ENCODE peak calls at places on chromosomes 7 and 10, in five cellular contexts. One of them, this sample, is unnamed.

GRCh38 chr7:142243823-142244222 is 14.0 kb downstream of the PRSS58 start:
- DNase-seq in dorsolateral prefrontal cortex: no peak
- DNase-seq in tibial nerve: no peak
- DNase-seq in stomach: no peak
- DNase-seq in mesothelial cell of epicardium: no peak
- DNase-seq in this sample: no peak

GRCh38 chr10:31972519-31973041 is 43.9 kb upstream of the ARHGAP12 start:
- DNase-seq in dorsolateral prefrontal cortex: no peak
- DNase-seq in tibial nerve: no peak
- DNase-seq in stomach: no peak
- DNase-seq in mesothelial cell of epicardium: no peak
- DNase-seq in this sample: no peak

GRCh38 chr10:107701947-107702346 is 537.4 kb upstream of the SORCS1 start:
- DNase-seq in dorsolateral prefrontal cortex: no peak
- DNase-seq in tibial nerve: no peak
- DNase-seq in stomach: no peak
- DNase-seq in mesothelial cell of epicardium: no peak
- DNase-seq in this sample: no peak

GRCh38 chr10:33216661-33217427 is 117.6 kb downstream of the NRP1 start:
- DNase-seq in dorsolateral prefrontal cortex: no peak
- DNase-seq in tibial nerve: no peak
- DNase-seq in stomach: no peak
- DNase-seq in mesothelial cell of epicardium: no peak
- DNase-seq in this sample: no peak

GRCh38 chr10:49567810-49568209 is 28.9 kb upstream of the ERCC6 start:
- DNase-seq in dorsolateral prefrontal cortex: no peak
- DNase-seq in tibial nerve: no peak
- DNase-seq in stomach: no peak
- DNase-seq in mesothelial cell of epicardium: no peak
- DNase-seq in this sample: no peak

GRCh38 chr10:76177945-76178344 is 746.5 kb downstream of the LRMDA start:
- DNase-seq in dorsolateral prefrontal cortex: no peak
- DNase-seq in tibial nerve: no peak
- DNase-seq in stomach: no peak
- DNase-seq in mesothelial cell of epicardium: no peak
- DNase-seq in this sample: no peak

GRCh38 chr7:108308913-108309312 is 147.3 kb downstream of the NRCAM start:
- DNase-seq in dorsolateral prefrontal cortex: no peak
- DNase-seq in tibial nerve: no peak
- DNase-seq in stomach: no peak
- DNase-seq in mesothelial cell of epicardium: no peak
- DNase-seq in this sample: no peak

GRCh38 chr7:41003031-41003925 is 699.6 kb downstream of the INHBA start:
- DNase-seq in dorsolateral prefrontal cortex: peak; percentile 39
- DNase-seq in tibial nerve: no peak
- DNase-seq in stomach: peak; percentile 29
- DNase-seq in mesothelial cell of epicardium: no peak
- DNase-seq in this sample: peak; percentile 23

GRCh38 chr10:62744136-62744535 is 60.4 kb upstream of the ADO start:
- DNase-seq in dorsolateral prefrontal cortex: no peak
- DNase-seq in tibial nerve: no peak
- DNase-seq in stomach: no peak
- DNase-seq in mesothelial cell of epicardium: no peak
- DNase-seq in this sample: no peak

GRCh38 chr7:34191766-34192550 is 286.6 kb downstream of the BMPER start:
- DNase-seq in dorsolateral prefrontal cortex: peak; percentile 65
- DNase-seq in tibial nerve: no peak
- DNase-seq in stomach: no peak
- DNase-seq in mesothelial cell of epicardium: no peak
- DNase-seq in this sample: no peak

GRCh38 chr7:96120856-96121255 is 201.0 kb downstream of the SLC25A13 start:
- DNase-seq in dorsolateral prefrontal cortex: no peak
- DNase-seq in tibial nerve: no peak
- DNase-seq in stomach: no peak
- DNase-seq in mesothelial cell of epicardium: no peak
- DNase-seq in this sample: no peak

GRCh38 chr7:142478479-142479220 is 220.8 kb upstream of the PRSS58 start:
- DNase-seq in dorsolateral prefrontal cortex: no peak
- DNase-seq in tibial nerve: peak; percentile 36
- DNase-seq in stomach: no peak
- DNase-seq in mesothelial cell of epicardium: no peak
- DNase-seq in this sample: no peak

GRCh38 chr10:3886191-3886590 is 101.2 kb upstream of the KLF6 start:
- DNase-seq in dorsolateral prefrontal cortex: no peak
- DNase-seq in tibial nerve: no peak
- DNase-seq in stomach: no peak
- DNase-seq in mesothelial cell of epicardium: no peak
- DNase-seq in this sample: no peak

GRCh38 chr7:51139796-51140195 is 176.8 kb downstream of the COBL start:
- DNase-seq in dorsolateral prefrontal cortex: no peak
- DNase-seq in tibial nerve: no peak
- DNase-seq in stomach: no peak
- DNase-seq in mesothelial cell of epicardium: no peak
- DNase-seq in this sample: no peak

GRCh38 chr7:24971333-24972165 is 8.4 kb downstream of the OSBPL3 start:
- DNase-seq in dorsolateral prefrontal cortex: no peak
- DNase-seq in tibial nerve: no peak
- DNase-seq in stomach: no peak
- DNase-seq in mesothelial cell of epicardium: no peak
- DNase-seq in this sample: no peak

GRCh38 chr10:73588656-73589055 is 2.5 kb downstream of the USP54 start:
- DNase-seq in dorsolateral prefrontal cortex: no peak
- DNase-seq in tibial nerve: no peak
- DNase-seq in stomach: no peak
- DNase-seq in mesothelial cell of epicardium: no peak
- DNase-seq in this sample: no peak

GRCh38 chr10:1377231-1377630 is 321.0 kb downstream of the WDR37 start:
- DNase-seq in dorsolateral prefrontal cortex: no peak
- DNase-seq in tibial nerve: no peak
- DNase-seq in stomach: peak; percentile 2
- DNase-seq in mesothelial cell of epicardium: no peak
- DNase-seq in this sample: no peak

GRCh38 chr10:42984035-42984610 is 92.7 kb upstream of the RET start:
- DNase-seq in dorsolateral prefrontal cortex: no peak
- DNase-seq in tibial nerve: no peak
- DNase-seq in stomach: peak; percentile 9
- DNase-seq in mesothelial cell of epicardium: peak; percentile 27
- DNase-seq in this sample: no peak

GRCh38 chr10:87659571-87660483 is at the start of gene PAPSS2:
- DNase-seq in dorsolateral prefrontal cortex: no peak
- DNase-seq in tibial nerve: peak; percentile 38
- DNase-seq in stomach: peak; percentile 53
- DNase-seq in mesothelial cell of epicardium: peak; percentile 65
- DNase-seq in this sample: no peak

GRCh38 chr10:10489765-10490164 is 527.9 kb upstream of the CELF2 start:
- DNase-seq in dorsolateral prefrontal cortex: no peak
- DNase-seq in tibial nerve: no peak
- DNase-seq in stomach: no peak
- DNase-seq in mesothelial cell of epicardium: no peak
- DNase-seq in this sample: no peak

GRCh38 chr7:14924398-14924797 is 21.8 kb upstream of the DGKB start:
- DNase-seq in dorsolateral prefrontal cortex: no peak
- DNase-seq in tibial nerve: no peak
- DNase-seq in stomach: no peak
- DNase-seq in mesothelial cell of epicardium: no peak
- DNase-seq in this sample: no peak

GRCh38 chr7:73851410-73852338 is 9.3 kb upstream of the TMEM270 start:
- DNase-seq in dorsolateral prefrontal cortex: no peak
- DNase-seq in tibial nerve: no peak
- DNase-seq in stomach: no peak
- DNase-seq in mesothelial cell of epicardium: no peak
- DNase-seq in this sample: no peak

GRCh38 chr10:132198381-132199181 is 11.8 kb downstream of the DPYSL4 start:
- DNase-seq in dorsolateral prefrontal cortex: no peak
- DNase-seq in tibial nerve: no peak
- DNase-seq in stomach: no peak
- DNase-seq in mesothelial cell of epicardium: no peak
- DNase-seq in this sample: no peak

GRCh38 chr10:60429084-60429849 is 39.6 kb upstream of the ANK3 start:
- DNase-seq in dorsolateral prefrontal cortex: no peak
- DNase-seq in tibial nerve: peak; percentile 22
- DNase-seq in stomach: no peak
- DNase-seq in mesothelial cell of epicardium: no peak
- DNase-seq in this sample: no peak

GRCh38 chr7:117659453-117660086 is 179.7 kb downstream of the CFTR start:
- DNase-seq in dorsolateral prefrontal cortex: no peak
- DNase-seq in tibial nerve: no peak
- DNase-seq in stomach: no peak
- DNase-seq in mesothelial cell of epicardium: no peak
- DNase-seq in this sample: no peak

GRCh38 chr7:822692-823276 is 9.5 kb upstream of the SUN1 start:
- DNase-seq in dorsolateral prefrontal cortex: no peak
- DNase-seq in tibial nerve: no peak
- DNase-seq in stomach: no peak
- DNase-seq in mesothelial cell of epicardium: no peak
- DNase-seq in this sample: no peak
- TF ChIP-seq CTCF in dorsolateral prefrontal cortex: no peak
- TF ChIP-seq CTCF in tibial nerve: no peak
- TF ChIP-seq CTCF in stomach: no peak
- TF ChIP-seq CTCF in mesothelial cell of epicardium: no peak
- TF ChIP-seq CTCF in this sample: no peak

DNA sequence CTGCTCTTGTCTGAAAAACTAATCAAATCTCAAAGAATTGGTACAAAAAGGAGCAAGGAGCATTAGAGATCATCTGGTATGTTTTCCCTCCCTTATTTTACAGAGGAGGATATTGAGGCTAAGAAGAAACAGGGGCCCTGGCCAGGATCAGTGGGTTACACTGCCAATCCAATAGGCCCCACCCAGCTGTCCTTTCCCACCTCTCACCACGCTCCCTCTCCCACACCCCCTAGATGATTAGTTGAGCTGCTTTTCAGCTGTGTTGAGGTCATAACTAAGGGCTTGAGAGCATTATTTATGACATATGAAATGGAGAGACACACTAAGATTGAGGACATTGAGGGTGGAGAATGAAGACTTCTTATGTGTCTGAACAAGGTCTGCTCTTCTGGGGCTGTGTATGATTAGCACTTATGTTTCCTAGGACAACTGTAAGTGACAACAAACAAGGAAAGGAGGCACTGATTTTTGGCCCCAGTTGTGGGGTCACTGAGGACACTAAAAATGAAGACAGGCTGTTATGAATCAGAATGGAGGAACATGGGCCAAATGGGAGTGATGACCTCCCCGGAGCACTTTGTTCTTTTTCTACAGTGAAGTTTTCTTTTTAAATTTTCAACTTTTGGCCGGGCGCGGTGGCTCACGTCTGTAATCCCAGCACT is 26.5 kb downstream of the VWA2 start:
- DNase-seq in dorsolateral prefrontal cortex: no peak
- DNase-seq in tibial nerve: peak; percentile 42
- DNase-seq in stomach: no peak
- DNase-seq in mesothelial cell of epicardium: no peak
- DNase-seq in this sample: no peak
- TF ChIP-seq CTCF in dorsolateral prefrontal cortex: no peak
- TF ChIP-seq CTCF in tibial nerve: no peak
- TF ChIP-seq CTCF in stomach: no peak
- TF ChIP-seq CTCF in mesothelial cell of epicardium: no peak
- TF ChIP-seq CTCF in this sample: no peak

DNA sequence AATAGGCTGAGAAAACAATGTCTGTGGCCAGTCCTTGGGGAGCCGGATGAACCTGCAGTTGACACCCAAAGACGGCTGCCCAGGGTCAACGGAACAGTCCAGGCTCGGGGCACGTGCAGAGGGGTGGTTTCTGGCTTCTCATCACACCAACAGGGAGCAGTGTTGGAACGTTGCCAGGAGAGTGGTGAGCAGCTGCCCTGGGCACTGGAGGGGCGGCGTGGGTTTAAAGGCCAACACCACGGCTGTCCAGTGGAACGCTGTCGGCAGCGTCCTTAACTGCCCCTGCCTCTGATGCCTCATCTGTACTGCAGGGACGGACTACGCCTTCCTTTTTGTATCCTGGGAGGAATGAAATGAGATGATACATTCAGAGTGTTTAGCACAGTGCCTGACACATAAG is 19.8 kb downstream of the JCAD start:
- DNase-seq in dorsolateral prefrontal cortex: no peak
- DNase-seq in tibial nerve: no peak
- DNase-seq in stomach: no peak
- DNase-seq in mesothelial cell of epicardium: no peak
- DNase-seq in this sample: no peak
- TF ChIP-seq CTCF in dorsolateral prefrontal cortex: no peak
- TF ChIP-seq CTCF in tibial nerve: no peak
- TF ChIP-seq CTCF in stomach: no peak
- TF ChIP-seq CTCF in mesothelial cell of epicardium: no peak
- TF ChIP-seq CTCF in this sample: no peak

GRCh38 chr10:103593022-103593570 is 99.6 kb downstream of the NEURL1 start:
- DNase-seq in dorsolateral prefrontal cortex: no peak
- DNase-seq in tibial nerve: no peak
- DNase-seq in stomach: no peak
- DNase-seq in mesothelial cell of epicardium: no peak
- DNase-seq in this sample: no peak
- TF ChIP-seq CTCF in dorsolateral prefrontal cortex: no peak
- TF ChIP-seq CTCF in tibial nerve: no peak
- TF ChIP-seq CTCF in stomach: no peak
- TF ChIP-seq CTCF in mesothelial cell of epicardium: no peak
- TF ChIP-seq CTCF in this sample: no peak

GRCh38 chr7:127349881-127350280 is 42.6 kb downstream of the ZNF800 start:
- DNase-seq in dorsolateral prefrontal cortex: no peak
- DNase-seq in tibial nerve: no peak
- DNase-seq in stomach: no peak
- DNase-seq in mesothelial cell of epicardium: no peak
- DNase-seq in this sample: no peak

GRCh38 chr7:127348247-127348631 is 44.3 kb downstream of the ZNF800 start:
- DNase-seq in dorsolateral prefrontal cortex: no peak
- DNase-seq in tibial nerve: no peak
- DNase-seq in stomach: no peak
- DNase-seq in mesothelial cell of epicardium: no peak
- DNase-seq in this sample: no peak

GRCh38 chr7:127346575-127347256 is 45.8 kb downstream of the ZNF800 start:
- DNase-seq in dorsolateral prefrontal cortex: no peak
- DNase-seq in tibial nerve: no peak
- DNase-seq in stomach: no peak
- DNase-seq in mesothelial cell of epicardium: no peak
- DNase-seq in this sample: no peak

GRCh38 chr7:127350586-127350985 is 41.9 kb downstream of the ZNF800 start:
- DNase-seq in dorsolateral prefrontal cortex: no peak
- DNase-seq in tibial nerve: no peak
- DNase-seq in stomach: no peak
- DNase-seq in mesothelial cell of epicardium: no peak
- DNase-seq in this sample: no peak

DNA sequence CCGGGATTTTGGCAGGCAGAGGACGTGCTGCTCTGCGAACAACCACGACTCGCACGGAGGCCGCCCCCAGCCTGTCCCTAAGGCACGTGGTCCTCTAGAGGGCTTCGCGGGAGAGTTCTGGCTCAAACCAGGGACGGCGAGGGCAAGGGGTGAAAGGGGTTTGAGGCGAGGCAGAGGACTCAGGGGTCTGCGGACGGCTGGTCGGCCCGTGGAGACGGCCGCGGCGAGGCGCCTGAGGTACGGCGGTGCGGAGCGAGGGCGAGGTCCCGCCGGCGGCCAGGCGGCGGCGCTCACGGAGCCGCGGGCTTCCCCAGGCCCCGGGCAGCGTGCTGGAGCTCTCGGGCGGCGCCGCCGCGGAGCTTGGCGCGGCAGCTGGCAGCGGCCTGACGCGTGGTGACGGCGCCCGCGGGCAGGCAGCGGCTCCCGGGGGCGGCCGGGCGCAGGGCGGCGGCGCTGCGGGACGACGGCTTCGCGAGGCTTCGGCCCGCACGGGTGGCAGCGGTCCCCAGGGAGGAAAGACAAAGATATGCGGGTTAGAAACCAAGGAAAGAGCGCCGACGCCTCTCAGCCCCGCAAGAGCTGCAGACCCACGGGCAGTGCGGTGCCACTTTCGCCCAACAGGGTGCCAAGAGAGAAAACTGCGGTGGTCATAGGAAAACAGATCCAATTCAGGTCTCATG is 44.8 kb downstream of the ZNF800 start:
- DNase-seq in dorsolateral prefrontal cortex: peak; percentile 33
- DNase-seq in tibial nerve: no peak
- DNase-seq in stomach: peak; percentile 81
- DNase-seq in mesothelial cell of epicardium: peak; percentile 79
- DNase-seq in this sample: no peak
- TF ChIP-seq CTCF in dorsolateral prefrontal cortex: peak; percentile 39
- TF ChIP-seq CTCF in tibial nerve: peak; percentile 66
- TF ChIP-seq CTCF in stomach: peak; percentile 16
- TF ChIP-seq CTCF in mesothelial cell of epicardium: peak; percentile 31
- TF ChIP-seq CTCF in this sample: no peak